ENCODE peak calls at places on chromosomes 13 and 19, in six cellular contexts. T is GM12865; G is fibroblast of lung; H is suprapubic skin; J is lower leg skin; Q is CD8-positive, alpha-beta memory T cell. Y is an unnamed sample.

GRCh38 chr19:48719263-48720171 is at the start of gene MAMSTR:
- DNase-seq in H (no peak), J (no peak), Q (no peak), T (no peak), G (no peak), Y (no peak)

GRCh38 chr13:109734002-109734785 is 52.2 kb downstream of the IRS2 start:
- DNase-seq in J (no peak), H (no peak), T (no peak), Q (no peak), G (no peak), Y (no peak)

GRCh38 chr13:44668707-44669106 is 92.6 kb upstream of the TSC22D1 start:
- DNase-seq in Q (no peak), G (peak), J (no peak), T (peak), H (no peak), Y (no peak)

GRCh38 chr19:34639491-34640085 is 37.4 kb downstream of the SCGB2B2 start:
- DNase-seq in G (peak), J (no peak), T (peak), H (no peak), Q (peak), Y (peak)

GRCh38 chr19:49058592-49058991 is 1.0 kb upstream of the CGB7 start:
- DNase-seq in G (no peak), H (no peak), Q (no peak), J (no peak), T (peak), Y (no peak)

GRCh38 chr13:21138561-21138960 is 37.8 kb downstream of the SKA3 start:
- DNase-seq in Q (no peak), H (no peak), J (no peak), G (no peak), T (no peak), Y (no peak)

GRCh38 chr13:34357435-34358232 is 539.7 kb downstream of the RFC3 start:
- DNase-seq in Q (no peak), J (no peak), G (peak), T (peak), H (no peak), Y (peak)

GRCh38 chr19:4713384-4713951 is 10.2 kb downstream of the DPP9 start:
- DNase-seq in G (peak), Q (no peak), T (no peak), J (peak), H (peak), Y (peak)

GRCh38 chr13:79987323-79987722 is 353.6 kb downstream of the SPRY2 start:
- DNase-seq in T (no peak), Q (no peak), G (no peak), J (no peak), H (no peak), Y (no peak)

GRCh38 chr13:60620611-60621395 is 223.8 kb downstream of the TDRD3 start:
- DNase-seq in J (no peak), H (no peak), G (no peak), Q (no peak), T (no peak), Y (no peak)

GRCh38 chr13:41675306-41675705 is 218.0 kb downstream of the RGCC start:
- DNase-seq in T (no peak), G (no peak), H (no peak), Q (no peak), J (no peak), Y (peak)

GRCh38 chr19:47886010-47886559 is at the start of gene SULT2A1:
- DNase-seq in T (no peak), G (no peak), H (no peak), Q (no peak), J (peak), Y (no peak)

GRCh38 chr19:33390120-33390907 is 16.8 kb downstream of the CEBPG start:
- DNase-seq in H (no peak), G (peak), Q (no peak), J (peak), T (no peak), Y (no peak)

GRCh38 chr13:97339989-97340361 is 94.0 kb upstream of the RAP2A start:
- DNase-seq in H (no peak), G (no peak), J (no peak), T (peak), Q (no peak), Y (no peak)

GRCh38 chr13:38868870-38869269 is 121.8 kb downstream of the STOML3 start:
- DNase-seq in G (no peak), T (no peak), H (no peak), Q (no peak), J (no peak), Y (no peak)

GRCh38 chr19:35642798-35643254 is 1.3 kb downstream of the ETV2 start:
- DNase-seq in Q (no peak), J (no peak), T (peak), H (no peak), G (no peak), Y (no peak)

GRCh38 chr13:74867460-74867859 is 614.5 kb downstream of the TBC1D4 start:
- DNase-seq in T (no peak), H (no peak), G (no peak), J (no peak), Q (no peak), Y (no peak)

GRCh38 chr19:3543150-3544053 is 4.4 kb downstream of the TEKTIP1 start:
- DNase-seq in G (no peak), J (no peak), H (peak), T (no peak), Q (no peak), Y (no peak)

GRCh38 chr13:32403108-32403507 is 24.8 kb downstream of the N4BP2L1 start:
- DNase-seq in J (no peak), T (no peak), H (no peak), Q (no peak), G (no peak), Y (no peak)

GRCh38 chr19:19541572-19541971 is 3.5 kb downstream of the CILP2 start:
- DNase-seq in G (no peak), H (no peak), Q (no peak), T (no peak), J (no peak), Y (no peak)

GRCh38 chr19:6414793-6415591 is 9.6 kb downstream of the KHSRP start:
- DNase-seq in G (no peak), T (no peak), Q (no peak), H (no peak), J (no peak), Y (no peak)

GRCh38 chr13:101698400-101698799 is 245.9 kb downstream of the ITGBL1 start:
- DNase-seq in H (no peak), G (peak), J (no peak), T (no peak), Q (no peak), Y (peak)

GRCh38 chr13:30165791-30166190 is 141.6 kb downstream of the KATNAL1 start:
- DNase-seq in Q (no peak), T (no peak), G (no peak), H (no peak), J (no peak), Y (peak)
- H3K4me3 ChIP-seq in Q (no peak), T (no peak), G (no peak), H (no peak), J (no peak), Y (no peak)

GRCh38 chr13:28358673-28359072 is 136.3 kb downstream of the FLT1 start:
- DNase-seq in H (no peak), T (no peak), G (no peak), Q (no peak), J (no peak), Y (no peak)
- H3K4me3 ChIP-seq in H (no peak), T (no peak), G (no peak), Q (no peak), J (no peak), Y (no peak)

GRCh38 chr19:7679771-7680605 is 645 bp upstream of the TRAPPC5 start:
- DNase-seq in T (no peak), J (no peak), H (no peak), G (no peak), Q (no peak), Y (no peak)

GRCh38 chr19:7680606-7681335 is at the start of gene TRAPPC5:
- DNase-seq in H (peak), G (peak), T (peak), J (peak), Q (peak), Y (peak)

GRCh38 chr19:7676854-7677253 is at the start of gene MCEMP1:
- DNase-seq in H (no peak), J (peak), G (no peak), T (no peak), Q (no peak), Y (no peak)

GRCh38 chr19:7677664-7678311 is 898 bp downstream of the MCEMP1 start:
- DNase-seq in H (no peak), T (no peak), J (no peak), Q (no peak), G (no peak), Y (no peak)

DNA sequence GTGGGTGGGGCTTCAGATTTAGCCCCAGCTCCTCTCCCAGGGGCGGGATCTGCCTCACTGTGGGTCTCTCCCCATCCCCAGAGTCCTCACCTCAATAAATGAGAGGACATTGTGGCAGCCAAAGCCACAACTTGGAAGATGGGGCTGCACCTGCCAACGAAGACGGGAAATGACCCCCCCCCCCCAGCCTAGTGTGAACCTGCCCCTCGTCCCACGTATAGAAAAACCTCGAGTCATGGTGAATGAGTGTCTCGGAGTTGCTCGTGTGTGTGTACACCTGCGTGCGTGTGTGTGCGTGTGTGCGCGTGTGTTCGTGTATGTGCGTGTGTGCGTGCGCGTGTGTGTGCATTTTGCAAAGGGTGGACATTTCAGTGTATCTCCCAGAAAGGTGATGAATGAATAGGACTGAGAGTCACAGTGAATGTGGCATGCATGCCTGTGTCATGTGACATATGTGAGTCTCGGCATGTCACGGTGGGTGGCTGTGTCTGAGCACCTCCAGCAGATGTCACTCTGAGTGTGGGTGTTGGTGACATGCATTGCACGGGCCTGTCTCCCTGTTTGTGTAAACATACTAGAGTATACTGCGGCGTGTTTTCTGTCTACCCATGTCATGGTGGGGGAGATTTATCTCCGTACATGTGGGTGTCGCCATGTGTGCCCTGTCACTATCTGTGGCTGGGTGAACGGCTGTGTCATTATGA is 1.5 kb upstream of the TRAPPC5 start:
- DNase-seq in J (no peak), Q (peak), T (peak), H (no peak), G (no peak), Y (no peak)
- H3K4me3 ChIP-seq in J (no peak), Q (no peak), T (no peak), H (no peak), G (no peak), Y (no peak)

DNA sequence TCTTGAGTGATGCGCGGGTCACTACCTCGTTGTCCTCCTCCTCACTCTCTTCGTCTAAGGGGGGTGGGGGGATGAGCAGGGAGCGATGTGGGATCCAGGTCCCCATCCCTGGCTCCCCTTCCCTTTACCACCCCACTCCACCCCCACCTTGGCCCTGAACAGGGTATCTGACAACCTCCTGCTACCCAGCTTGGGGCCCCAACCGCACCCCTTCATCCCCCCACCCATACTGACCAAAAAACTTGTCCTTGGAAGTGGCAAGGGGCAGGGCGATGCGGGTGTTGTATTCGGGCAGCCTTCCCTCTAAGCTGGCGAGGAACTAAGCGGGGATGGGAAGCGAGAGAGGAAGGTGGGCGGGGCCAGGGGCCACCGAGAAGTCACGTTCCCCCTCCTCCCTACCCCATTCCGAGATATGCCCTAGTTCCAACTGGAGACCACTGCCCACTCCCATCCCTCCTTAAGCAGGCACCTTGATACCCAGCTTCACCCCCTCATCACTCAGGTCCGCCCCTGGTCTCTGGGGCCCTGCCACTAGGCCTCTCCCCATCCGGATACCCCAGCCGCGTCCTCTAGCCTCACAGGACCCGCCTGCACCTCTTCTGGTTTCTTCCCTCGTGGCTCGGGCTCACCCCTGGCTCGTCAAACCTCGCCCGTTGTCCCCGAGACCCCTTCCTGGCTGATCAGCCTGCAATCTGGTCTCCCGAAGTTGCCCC is 1.9 kb upstream of the RGL3 start:
- DNase-seq in H (no peak), G (no peak), Q (no peak), J (no peak), T (no peak), Y (no peak)
- H3K4me3 ChIP-seq in H (peak), G (no peak), Q (no peak), J (no peak), T (peak), Y (no peak)

DNA sequence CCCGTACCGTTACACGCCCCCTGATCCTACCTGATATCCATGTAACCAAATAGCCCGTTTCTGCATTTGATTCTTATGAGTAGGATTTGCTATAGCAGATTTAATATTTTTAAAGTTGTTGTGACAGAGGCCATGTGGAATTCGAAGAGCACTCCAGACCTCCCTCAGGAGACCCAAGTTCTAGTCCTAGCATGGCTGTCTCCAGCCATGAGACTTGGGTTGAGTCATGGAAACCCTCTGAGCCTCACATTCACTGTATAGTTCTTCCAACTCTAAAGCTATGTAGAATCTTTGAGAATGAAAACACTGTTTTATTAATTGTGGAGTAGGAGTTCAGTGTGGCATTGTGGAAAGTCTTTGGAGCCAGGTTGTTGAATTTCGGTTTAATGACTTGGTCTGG is 8.0 kb upstream of the GPR183 start:
- DNase-seq in Q (no peak), G (no peak), H (no peak), J (no peak), T (no peak), Y (no peak)
- H3K4me3 ChIP-seq in Q (peak), G (no peak), H (no peak), J (no peak), T (no peak), Y (no peak)